ENCODE peak calls at places on chromosomes 1 and 21, in eight cellular contexts. One of them, this sample, is unnamed.
A peak's percentile ranks its signal among the peaks of the same experiment; 100 is the strongest.

GRCh38 chr21:26747216-26747615 is 98.0 kb downstream of the ADAMTS1 start:
- DNase-seq in esophagus muscularis mucosa: no peak
- DNase-seq in CD4-positive, alpha-beta memory T cell: no peak
- DNase-seq in heart right ventricle: no peak
- DNase-seq in right cardiac atrium: no peak
- DNase-seq in uterus: no peak
- DNase-seq in Peyer's patch: no peak
- DNase-seq in spleen: no peak
- DNase-seq in this sample: no peak

GRCh38 chr1:162040657-162041056 is 17.0 kb upstream of the OLFML2B start:
- DNase-seq in esophagus muscularis mucosa: no peak
- DNase-seq in CD4-positive, alpha-beta memory T cell: no peak
- DNase-seq in heart right ventricle: no peak
- DNase-seq in right cardiac atrium: no peak
- DNase-seq in uterus: no peak
- DNase-seq in Peyer's patch: no peak
- DNase-seq in spleen: no peak
- DNase-seq in this sample: no peak

GRCh38 chr1:150578278-150579109 is 916 bp downstream of the MCL1 start:
- DNase-seq in esophagus muscularis mucosa: no peak
- DNase-seq in CD4-positive, alpha-beta memory T cell: peak; percentile 77
- DNase-seq in heart right ventricle: peak; percentile 88
- DNase-seq in right cardiac atrium: peak; percentile 77
- DNase-seq in uterus: peak; percentile 82
- DNase-seq in Peyer's patch: peak; percentile 68
- DNase-seq in spleen: peak; percentile 91
- DNase-seq in this sample: peak; percentile 65

GRCh38 chr1:245797592-245798366 is 643.0 kb downstream of the KIF26B start:
- DNase-seq in esophagus muscularis mucosa: no peak
- DNase-seq in CD4-positive, alpha-beta memory T cell: no peak
- DNase-seq in heart right ventricle: no peak
- DNase-seq in right cardiac atrium: no peak
- DNase-seq in uterus: no peak
- DNase-seq in Peyer's patch: no peak
- DNase-seq in spleen: no peak
- DNase-seq in this sample: no peak

GRCh38 chr1:245961137-245961540 is 545.9 kb downstream of the SMYD3 start:
- DNase-seq in esophagus muscularis mucosa: no peak
- DNase-seq in CD4-positive, alpha-beta memory T cell: no peak
- DNase-seq in heart right ventricle: no peak
- DNase-seq in right cardiac atrium: no peak
- DNase-seq in uterus: no peak
- DNase-seq in Peyer's patch: no peak
- DNase-seq in spleen: no peak
- DNase-seq in this sample: no peak

GRCh38 chr1:29688477-29689365 is 452.4 kb downstream of the PTPRU start:
- DNase-seq in esophagus muscularis mucosa: no peak
- DNase-seq in CD4-positive, alpha-beta memory T cell: no peak
- DNase-seq in heart right ventricle: no peak
- DNase-seq in right cardiac atrium: no peak
- DNase-seq in uterus: no peak
- DNase-seq in Peyer's patch: peak; percentile 17
- DNase-seq in spleen: no peak
- DNase-seq in this sample: no peak

GRCh38 chr1:174191255-174191906 is 32.1 kb downstream of the RABGAP1L start:
- DNase-seq in esophagus muscularis mucosa: no peak
- DNase-seq in CD4-positive, alpha-beta memory T cell: no peak
- DNase-seq in heart right ventricle: no peak
- DNase-seq in right cardiac atrium: no peak
- DNase-seq in uterus: no peak
- DNase-seq in Peyer's patch: no peak
- DNase-seq in spleen: no peak
- DNase-seq in this sample: no peak

GRCh38 chr1:40861227-40862003 is 748 bp downstream of the CITED4 start:
- DNase-seq in esophagus muscularis mucosa: no peak
- DNase-seq in CD4-positive, alpha-beta memory T cell: no peak
- DNase-seq in heart right ventricle: peak; percentile 26
- DNase-seq in right cardiac atrium: peak; percentile 85
- DNase-seq in uterus: no peak
- DNase-seq in Peyer's patch: peak; percentile 54
- DNase-seq in spleen: peak; percentile 89
- DNase-seq in this sample: peak; percentile 58

GRCh38 chr21:26982767-26983166 is 15.9 kb upstream of the ADAMTS5 start:
- DNase-seq in esophagus muscularis mucosa: no peak
- DNase-seq in CD4-positive, alpha-beta memory T cell: no peak
- DNase-seq in heart right ventricle: no peak
- DNase-seq in right cardiac atrium: no peak
- DNase-seq in uterus: peak; percentile 41
- DNase-seq in Peyer's patch: no peak
- DNase-seq in spleen: no peak
- DNase-seq in this sample: no peak

GRCh38 chr1:3902546-3902945 is 2.5 kb upstream of the C1orf174 start:
- DNase-seq in esophagus muscularis mucosa: no peak
- DNase-seq in CD4-positive, alpha-beta memory T cell: peak; percentile 53
- DNase-seq in heart right ventricle: no peak
- DNase-seq in right cardiac atrium: no peak
- DNase-seq in uterus: no peak
- DNase-seq in Peyer's patch: no peak
- DNase-seq in spleen: peak; percentile 29
- DNase-seq in this sample: no peak

GRCh38 chr1:220222939-220223338 is 49.3 kb downstream of the RAB3GAP2 start:
- DNase-seq in esophagus muscularis mucosa: no peak
- DNase-seq in CD4-positive, alpha-beta memory T cell: no peak
- DNase-seq in heart right ventricle: no peak
- DNase-seq in right cardiac atrium: no peak
- DNase-seq in uterus: no peak
- DNase-seq in Peyer's patch: no peak
- DNase-seq in spleen: no peak
- DNase-seq in this sample: no peak

GRCh38 chr1:83905315-83905907 is 93.5 kb downstream of the TTLL7 start:
- DNase-seq in esophagus muscularis mucosa: no peak
- DNase-seq in CD4-positive, alpha-beta memory T cell: no peak
- DNase-seq in heart right ventricle: no peak
- DNase-seq in right cardiac atrium: no peak
- DNase-seq in uterus: no peak
- DNase-seq in Peyer's patch: no peak
- DNase-seq in spleen: no peak
- DNase-seq in this sample: peak; percentile 18

GRCh38 chr1:159817276-159818041 is 9.2 kb upstream of the SLAMF8 start:
- DNase-seq in esophagus muscularis mucosa: no peak
- DNase-seq in CD4-positive, alpha-beta memory T cell: no peak
- DNase-seq in heart right ventricle: no peak
- DNase-seq in right cardiac atrium: no peak
- DNase-seq in uterus: no peak
- DNase-seq in Peyer's patch: peak; percentile 63
- DNase-seq in spleen: no peak
- DNase-seq in this sample: no peak

GRCh38 chr1:247386695-247387094 is 29.3 kb upstream of the NLRP3 start:
- DNase-seq in esophagus muscularis mucosa: no peak
- DNase-seq in CD4-positive, alpha-beta memory T cell: no peak
- DNase-seq in heart right ventricle: no peak
- DNase-seq in right cardiac atrium: no peak
- DNase-seq in uterus: no peak
- DNase-seq in Peyer's patch: no peak
- DNase-seq in spleen: no peak
- DNase-seq in this sample: no peak

GRCh38 chr21:26224351-26224750 is 53.8 kb upstream of the APP start:
- DNase-seq in esophagus muscularis mucosa: no peak
- DNase-seq in CD4-positive, alpha-beta memory T cell: no peak
- DNase-seq in heart right ventricle: no peak
- DNase-seq in right cardiac atrium: no peak
- DNase-seq in uterus: no peak
- DNase-seq in Peyer's patch: no peak
- DNase-seq in spleen: no peak
- DNase-seq in this sample: no peak

GRCh38 chr1:31687601-31688000 is 16.2 kb downstream of the COL16A1 start:
- DNase-seq in esophagus muscularis mucosa: no peak
- DNase-seq in CD4-positive, alpha-beta memory T cell: no peak
- DNase-seq in heart right ventricle: no peak
- DNase-seq in right cardiac atrium: peak; percentile 32
- DNase-seq in uterus: no peak
- DNase-seq in Peyer's patch: no peak
- DNase-seq in spleen: no peak
- DNase-seq in this sample: no peak

GRCh38 chr1:53552981-53553733 is 94.0 kb downstream of the DMRTB1 start:
- DNase-seq in esophagus muscularis mucosa: no peak
- DNase-seq in CD4-positive, alpha-beta memory T cell: no peak
- DNase-seq in heart right ventricle: no peak
- DNase-seq in right cardiac atrium: peak; percentile 3
- DNase-seq in uterus: peak; percentile 1
- DNase-seq in Peyer's patch: peak; percentile 32
- DNase-seq in spleen: peak; percentile 53
- DNase-seq in this sample: no peak

DNA sequence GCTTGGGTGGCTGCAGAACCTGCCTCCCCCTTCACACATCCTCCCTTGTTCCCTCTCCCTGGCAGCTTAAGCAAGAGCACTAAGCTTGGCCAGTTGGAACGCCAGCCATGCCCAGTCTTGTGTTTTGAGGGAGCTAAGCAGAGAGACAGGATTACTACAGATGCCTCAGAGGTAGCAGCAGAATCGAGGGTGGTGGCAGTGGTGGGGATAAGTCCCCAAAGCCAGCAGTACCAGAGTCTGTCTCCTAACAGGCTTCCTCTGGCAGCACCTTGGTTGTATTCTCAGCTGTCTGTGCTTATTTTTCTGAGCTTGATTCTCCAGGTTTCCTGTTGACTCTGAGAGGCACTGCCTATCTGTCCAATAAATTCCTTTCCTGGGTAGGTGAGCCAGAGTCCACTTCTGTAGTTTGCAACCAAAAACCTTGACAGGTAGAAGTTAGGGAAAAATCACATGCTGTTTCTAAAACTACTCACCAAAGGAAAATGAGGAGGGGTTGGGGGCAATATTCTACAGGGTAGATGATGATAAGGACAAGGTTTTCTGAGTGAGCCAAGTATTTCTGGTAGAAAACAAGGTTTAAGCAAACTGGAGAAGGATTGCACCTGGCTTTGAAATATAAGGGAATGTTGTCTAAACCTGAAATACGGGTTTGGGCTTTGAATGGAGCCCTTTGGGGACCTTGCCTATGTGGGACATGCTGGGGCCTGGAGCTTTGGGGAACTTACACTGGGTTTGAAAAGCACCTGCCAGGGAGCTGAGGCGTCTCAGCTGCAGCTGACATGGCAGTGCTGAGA is 100.8 kb downstream of the PBX1 start:
- DNase-seq in esophagus muscularis mucosa: no peak
- DNase-seq in CD4-positive, alpha-beta memory T cell: no peak
- DNase-seq in heart right ventricle: no peak
- DNase-seq in right cardiac atrium: no peak
- DNase-seq in uterus: peak; percentile 48
- DNase-seq in Peyer's patch: no peak
- DNase-seq in spleen: no peak
- DNase-seq in this sample: no peak
- H3K27ac ChIP-seq in esophagus muscularis mucosa: no peak overlapping the region
- H3K27ac ChIP-seq in CD4-positive, alpha-beta memory T cell: no peak overlapping the region
- H3K27ac ChIP-seq in heart right ventricle: no peak overlapping the region
- H3K27ac ChIP-seq in right cardiac atrium: peak overlapping the region; percentile 6
- H3K27ac ChIP-seq in uterus: peak overlapping the region; percentile 54
- H3K27ac ChIP-seq in Peyer's patch: no peak overlapping the region
- H3K27ac ChIP-seq in spleen: no peak overlapping the region
- H3K27ac ChIP-seq in this sample: no peak overlapping the region

DNA sequence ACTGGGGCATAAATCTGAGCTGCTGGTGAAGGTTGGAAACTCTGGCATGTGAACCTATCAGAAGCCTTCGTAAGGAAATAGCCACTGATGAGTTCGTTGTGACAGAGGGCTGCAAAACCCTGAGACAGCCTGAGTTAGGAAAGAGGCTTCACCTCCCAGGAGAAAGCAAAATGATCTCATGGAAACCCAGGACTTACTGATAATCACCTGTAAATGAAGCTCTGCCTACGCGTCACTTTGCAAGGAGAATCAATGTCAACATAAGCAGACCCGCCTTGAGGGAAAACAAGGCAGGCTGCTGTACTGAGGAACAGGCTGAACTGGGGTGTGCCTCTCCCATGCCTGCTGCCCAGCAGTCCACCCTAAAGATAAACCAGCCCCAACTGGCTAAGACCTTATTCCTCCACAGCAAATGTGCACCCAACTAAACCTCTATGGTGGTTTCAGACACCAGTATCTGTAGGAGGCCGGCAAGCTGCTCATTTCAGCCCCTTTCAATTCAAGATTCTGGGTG is 46.8 kb upstream of the SLC44A3 start:
- DNase-seq in esophagus muscularis mucosa: peak; percentile 72
- DNase-seq in CD4-positive, alpha-beta memory T cell: no peak
- DNase-seq in heart right ventricle: no peak
- DNase-seq in right cardiac atrium: no peak
- DNase-seq in uterus: no peak
- DNase-seq in Peyer's patch: no peak
- DNase-seq in spleen: no peak
- DNase-seq in this sample: no peak
- H3K4me3 ChIP-seq in esophagus muscularis mucosa: no peak overlapping the region
- H3K4me3 ChIP-seq in CD4-positive, alpha-beta memory T cell: no peak overlapping the region
- H3K4me3 ChIP-seq in heart right ventricle: no peak overlapping the region
- H3K4me3 ChIP-seq in right cardiac atrium: no peak overlapping the region
- H3K4me3 ChIP-seq in uterus: no peak overlapping the region
- H3K4me3 ChIP-seq in Peyer's patch: no peak overlapping the region
- H3K4me3 ChIP-seq in spleen: no peak overlapping the region
- H3K4me3 ChIP-seq in this sample: no peak overlapping the region

DNA sequence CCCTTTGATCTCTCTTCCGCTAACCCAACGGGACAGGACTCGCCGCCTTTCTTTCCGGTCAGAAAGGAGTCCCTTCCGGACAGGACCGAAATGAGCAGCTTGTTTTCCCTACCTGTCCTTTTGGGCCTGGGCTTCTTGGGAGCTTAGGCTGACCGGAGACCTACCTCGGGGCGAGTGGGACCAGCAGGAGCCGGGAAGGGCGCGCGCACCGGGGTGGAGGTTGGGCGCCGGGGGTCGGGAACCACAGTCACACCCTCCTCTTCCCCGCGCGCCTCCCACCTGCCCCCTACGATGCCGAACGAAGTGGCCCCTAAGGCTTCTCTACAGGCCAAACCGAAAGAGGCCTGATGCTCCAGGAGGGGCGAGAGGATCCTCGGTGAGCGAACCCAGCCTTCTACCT is 95.2 kb downstream of the PRKAB2 start:
- DNase-seq in esophagus muscularis mucosa: no peak
- DNase-seq in CD4-positive, alpha-beta memory T cell: no peak
- DNase-seq in heart right ventricle: no peak
- DNase-seq in right cardiac atrium: no peak
- DNase-seq in uterus: no peak
- DNase-seq in Peyer's patch: no peak
- DNase-seq in spleen: no peak
- DNase-seq in this sample: no peak
- H3K9me3 ChIP-seq in esophagus muscularis mucosa: no peaks in the 10 kb centered on the region
- H3K9me3 ChIP-seq in CD4-positive, alpha-beta memory T cell: no peaks in the 10 kb centered on the region
- H3K9me3 ChIP-seq in heart right ventricle: no peaks in the 10 kb centered on the region
- H3K9me3 ChIP-seq in right cardiac atrium: no peaks in the 10 kb centered on the region
- H3K9me3 ChIP-seq in uterus: no peaks in the 10 kb centered on the region
- H3K9me3 ChIP-seq in Peyer's patch: no peaks in the 10 kb centered on the region
- H3K9me3 ChIP-seq in spleen: no peaks in the 10 kb centered on the region
- H3K9me3 ChIP-seq in this sample: no peaks in the 10 kb centered on the region

GRCh38 chr1:65965112-65965511 is 172.4 kb downstream of the PDE4B start:
- DNase-seq in esophagus muscularis mucosa: no peak
- DNase-seq in CD4-positive, alpha-beta memory T cell: no peak
- DNase-seq in heart right ventricle: no peak
- DNase-seq in right cardiac atrium: no peak
- DNase-seq in uterus: no peak
- DNase-seq in Peyer's patch: no peak
- DNase-seq in spleen: no peak
- DNase-seq in this sample: no peak
- H3K27ac ChIP-seq in esophagus muscularis mucosa: no peak overlapping the region
- H3K27ac ChIP-seq in CD4-positive, alpha-beta memory T cell: no peak overlapping the region
- H3K27ac ChIP-seq in heart right ventricle: no peak overlapping the region
- H3K27ac ChIP-seq in right cardiac atrium: no peak overlapping the region
- H3K27ac ChIP-seq in uterus: no peak overlapping the region
- H3K27ac ChIP-seq in Peyer's patch: no peak overlapping the region
- H3K27ac ChIP-seq in spleen: no peak overlapping the region
- H3K27ac ChIP-seq in this sample: no peak overlapping the region